ENCODE peak calls at places on chromosomes 1 and 21, in eight cellular contexts. U is IMR-90, R is transverse colon, B is lower lobe of right lung, V is Caco-2, M is tibial artery, P is SJSA1, K is cardiac muscle cell. H is an unnamed sample.

GRCh38 chr1:168643152-168643551 is 66.7 kb downstream of the XCL1 start:
- DNase-seq in U (no peak), R (no peak), B (no peak), V (no peak), M (no peak), P (peak; percentile 49), K (no peak), H (no peak)

GRCh38 chr1:159089184-159089791 is 12.7 kb upstream of the AIM2 start:
- DNase-seq in U (no peak), R (no peak), B (no peak), V (no peak), M (no peak), P (no peak), K (no peak), H (no peak)

GRCh38 chr1:168224991-168225390 is 813 bp upstream of the SFT2D2 start:
- DNase-seq in U (no peak), R (no peak), B (no peak), V (no peak), M (no peak), P (no peak), K (no peak), H (no peak)

GRCh38 chr1:205590457-205590768 is 41.4 kb downstream of the ELK4 start:
- DNase-seq in U (no peak), R (no peak), B (no peak), V (no peak), M (no peak), P (no peak), K (no peak), H (no peak)

GRCh38 chr21:17989780-17990179 is 170.6 kb upstream of the C21orf91 start:
- DNase-seq in U (no peak), R (no peak), B (no peak), V (no peak), M (no peak), P (no peak), K (no peak), H (peak; percentile 60)

GRCh38 chr1:1796466-1796865 is 18.2 kb upstream of the NADK start:
- DNase-seq in U (no peak), R (no peak), B (peak; percentile 39), V (no peak), M (no peak), P (no peak), K (no peak), H (no peak)

GRCh38 chr1:210878564-210878963 is 255.4 kb downstream of the KCNH1 start:
- DNase-seq in U (no peak), R (no peak), B (no peak), V (no peak), M (no peak), P (no peak), K (no peak), H (no peak)

GRCh38 chr1:46118856-46119255 is 13.6 kb downstream of the PIK3R3 start:
- DNase-seq in U (no peak), R (no peak), B (no peak), V (no peak), M (no peak), P (no peak), K (no peak), H (no peak)

GRCh38 chr1:212774584-212774983 is 17.0 kb downstream of the NSL1 start:
- DNase-seq in U (peak; percentile 55), R (no peak), B (no peak), V (no peak), M (no peak), P (no peak), K (no peak), H (no peak)

GRCh38 chr1:167782946-167783345 is 61.2 kb downstream of the MPZL1 start:
- DNase-seq in U (no peak), R (no peak), B (no peak), V (no peak), M (no peak), P (no peak), K (no peak), H (no peak)

GRCh38 chr1:38446936-38447335 is 400.3 kb upstream of the POU3F1 start:
- DNase-seq in U (no peak), R (no peak), B (no peak), V (no peak), M (no peak), P (no peak), K (no peak), H (no peak)

GRCh38 chr1:235725493-235725892 is 75.9 kb upstream of the GNG4 start:
- DNase-seq in U (peak; percentile 28), R (no peak), B (no peak), V (no peak), M (no peak), P (no peak), K (no peak), H (no peak)

GRCh38 chr1:226873771-226874578 is 3.6 kb downstream of the PSEN2 start:
- DNase-seq in U (no peak), R (no peak), B (peak; percentile 16), V (no peak), M (no peak), P (no peak), K (no peak), H (peak; percentile 42)

GRCh38 chr21:33670076-33670475 is 27.8 kb downstream of the ITSN1 start:
- DNase-seq in U (peak; percentile 43), R (no peak), B (no peak), V (no peak), M (no peak), P (no peak), K (no peak), H (no peak)

DNA sequence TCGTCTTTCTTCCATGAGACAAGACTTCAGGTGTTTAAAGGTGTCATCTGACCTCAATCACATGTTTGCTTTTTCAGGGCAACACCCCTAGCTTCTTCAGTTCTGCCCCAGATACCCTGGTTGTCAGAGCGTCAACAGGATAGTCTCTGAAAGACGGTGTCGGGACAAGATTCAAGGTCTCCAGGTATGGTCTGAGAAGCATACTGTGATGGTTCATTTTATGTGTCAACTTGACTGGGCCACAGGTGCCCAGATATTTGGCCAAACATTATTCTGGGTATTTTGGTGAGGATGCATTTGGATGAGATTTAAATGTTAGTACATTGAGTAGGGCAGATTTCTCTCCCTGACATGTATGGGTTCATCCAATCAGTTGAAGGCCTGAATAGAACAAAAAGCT is 148.3 kb downstream of the TGFBR3 start:
- DNase-seq in U (no peak), R (no peak), B (no peak), V (no peak), M (no peak), P (no peak), K (no peak), H (no peak)
- H3K4me1 ChIP-seq in U (peaks cover 13% of the 10 kb centered on the region), R (peaks cover 23% of the 10 kb centered on the region), B (peaks cover 26% of the 10 kb centered on the region), V (peaks cover 32% of the 10 kb centered on the region), M (peaks cover 20% of the 10 kb centered on the region), P (peaks cover 38% of the 10 kb centered on the region), K (peaks cover 10% of the 10 kb centered on the region), H (no peaks in the 10 kb centered on the region)

GRCh38 chr1:17675681-17676243 is 79.4 kb upstream of the ACTL8 start:
- DNase-seq in U (no peak), R (no peak), B (no peak), V (no peak), M (no peak), P (no peak), K (no peak), H (no peak)
- H3K4me1 ChIP-seq in U (no peaks in the 10 kb centered on the region), R (peaks cover 7% of the 10 kb centered on the region), B (peaks cover 6% of the 10 kb centered on the region), V (no peaks in the 10 kb centered on the region), M (peaks cover 20% of the 10 kb centered on the region), P (no peaks in the 10 kb centered on the region), K (peaks cover 10% of the 10 kb centered on the region), H (no peaks in the 10 kb centered on the region)

DNA sequence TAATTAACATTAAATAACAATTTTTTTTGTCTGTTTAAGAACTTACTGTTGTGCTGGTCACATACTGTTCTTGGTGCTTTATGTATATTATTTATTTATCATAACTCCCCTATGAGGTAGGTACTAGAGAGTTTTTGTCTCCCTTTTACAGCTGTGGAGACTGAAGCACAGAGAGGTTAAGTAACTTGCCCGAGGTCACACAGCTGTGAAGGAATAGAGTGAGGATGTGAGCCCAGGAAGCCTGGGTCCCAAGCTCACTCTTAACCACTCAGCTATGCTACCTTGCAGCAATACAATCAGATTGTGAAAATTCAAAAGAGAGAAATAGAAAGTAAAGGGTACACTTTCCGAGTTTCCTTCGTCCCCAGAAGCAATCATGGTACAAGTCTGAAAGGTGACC is 35.6 kb upstream of the FHAD1 start:
- DNase-seq in U (no peak), R (no peak), B (no peak), V (no peak), M (no peak), P (no peak), K (no peak), H (no peak)
- H3K4me1 ChIP-seq in U (peaks cover 34% of the 10 kb centered on the region), R (peaks cover 32% of the 10 kb centered on the region), B (peaks cover 66% of the 10 kb centered on the region), V (no peaks in the 10 kb centered on the region), M (peaks cover 67% of the 10 kb centered on the region), P (no peaks in the 10 kb centered on the region), K (peaks cover 63% of the 10 kb centered on the region), H (no peaks in the 10 kb centered on the region)

GRCh38 chr1:101409102-101409501 is 172.3 kb downstream of the S1PR1 start:
- DNase-seq in U (no peak), R (no peak), B (no peak), V (no peak), M (no peak), P (no peak), K (no peak), H (no peak)
- H3K4me1 ChIP-seq in U (no peaks in the 10 kb centered on the region), R (no peaks in the 10 kb centered on the region), B (no peaks in the 10 kb centered on the region), V (no peaks in the 10 kb centered on the region), M (no peaks in the 10 kb centered on the region), P (no peaks in the 10 kb centered on the region), K (peaks cover 11% of the 10 kb centered on the region), H (no peaks in the 10 kb centered on the region)